ENCODE peak calls at places on chromosomes 11 and 22, in eight cellular contexts. One of them, this sample, is unnamed.

GRCh38 chr11:75714211-75714610 is 3.4 kb upstream of the MOGAT2 start:
- DNase-seq in dorsolateral prefrontal cortex: no peak
- DNase-seq in ovary: no peak
- DNase-seq in bronchial epithelial cell: no peak
- DNase-seq in transverse colon: peak
- DNase-seq in CD8-positive, alpha-beta T cell: no peak
- DNase-seq in pancreas: no peak
- DNase-seq in neural progenitor cell: no peak
- DNase-seq in this sample: no peak

GRCh38 chr11:70415642-70416395 is 17.5 kb downstream of the CTTN start:
- DNase-seq in ovary: no peak
- DNase-seq in neural progenitor cell: no peak
- DNase-seq in pancreas: no peak
- DNase-seq in CD8-positive, alpha-beta T cell: no peak
- DNase-seq in transverse colon: no peak
- DNase-seq in dorsolateral prefrontal cortex: no peak
- DNase-seq in bronchial epithelial cell: no peak
- DNase-seq in this sample: no peak

GRCh38 chr22:24554316-24555159 is at the start of gene GUCD1:
- DNase-seq in bronchial epithelial cell: peak
- DNase-seq in neural progenitor cell: peak
- DNase-seq in CD8-positive, alpha-beta T cell: peak
- DNase-seq in pancreas: peak
- DNase-seq in dorsolateral prefrontal cortex: no peak
- DNase-seq in ovary: peak
- DNase-seq in transverse colon: peak
- DNase-seq in this sample: peak

GRCh38 chr11:126969865-126970479 is 30.6 kb downstream of the KIRREL3 start:
- DNase-seq in dorsolateral prefrontal cortex: no peak
- DNase-seq in transverse colon: no peak
- DNase-seq in pancreas: no peak
- DNase-seq in ovary: no peak
- DNase-seq in neural progenitor cell: peak
- DNase-seq in CD8-positive, alpha-beta T cell: no peak
- DNase-seq in bronchial epithelial cell: peak
- DNase-seq in this sample: peak

GRCh38 chr22:47847281-47847890 is 1084.9 kb downstream of the TBC1D22A start:
- DNase-seq in transverse colon: no peak
- DNase-seq in pancreas: no peak
- DNase-seq in bronchial epithelial cell: no peak
- DNase-seq in neural progenitor cell: no peak
- DNase-seq in dorsolateral prefrontal cortex: no peak
- DNase-seq in ovary: no peak
- DNase-seq in CD8-positive, alpha-beta T cell: no peak
- DNase-seq in this sample: no peak

GRCh38 chr11:35334385-35335090 is 84.8 kb downstream of the SLC1A2 start:
- DNase-seq in ovary: no peak
- DNase-seq in pancreas: no peak
- DNase-seq in transverse colon: no peak
- DNase-seq in bronchial epithelial cell: peak
- DNase-seq in neural progenitor cell: no peak
- DNase-seq in dorsolateral prefrontal cortex: no peak
- DNase-seq in CD8-positive, alpha-beta T cell: no peak
- DNase-seq in this sample: peak

GRCh38 chr11:69157156-69157821 is 1.6 kb downstream of the SMIM38 start:
- DNase-seq in bronchial epithelial cell: no peak
- DNase-seq in pancreas: no peak
- DNase-seq in neural progenitor cell: peak
- DNase-seq in dorsolateral prefrontal cortex: peak
- DNase-seq in ovary: no peak
- DNase-seq in transverse colon: no peak
- DNase-seq in CD8-positive, alpha-beta T cell: no peak
- DNase-seq in this sample: no peak

GRCh38 chr11:62787005-62787759 is at the start of gene TMEM179B:
- DNase-seq in bronchial epithelial cell: peak
- DNase-seq in ovary: peak
- DNase-seq in transverse colon: peak
- DNase-seq in dorsolateral prefrontal cortex: peak
- DNase-seq in pancreas: peak
- DNase-seq in CD8-positive, alpha-beta T cell: peak
- DNase-seq in neural progenitor cell: peak
- DNase-seq in this sample: peak

GRCh38 chr22:46049726-46050450 is 72.9 kb upstream of the WNT7B start:
- DNase-seq in neural progenitor cell: no peak
- DNase-seq in pancreas: peak
- DNase-seq in dorsolateral prefrontal cortex: peak
- DNase-seq in transverse colon: peak
- DNase-seq in bronchial epithelial cell: peak
- DNase-seq in ovary: no peak
- DNase-seq in CD8-positive, alpha-beta T cell: no peak
- DNase-seq in this sample: peak

GRCh38 chr11:20759541-20759940 is 90.2 kb downstream of the NELL1 start:
- DNase-seq in pancreas: no peak
- DNase-seq in neural progenitor cell: no peak
- DNase-seq in ovary: no peak
- DNase-seq in transverse colon: no peak
- DNase-seq in dorsolateral prefrontal cortex: no peak
- DNase-seq in CD8-positive, alpha-beta T cell: no peak
- DNase-seq in bronchial epithelial cell: no peak
- DNase-seq in this sample: no peak

DNA sequence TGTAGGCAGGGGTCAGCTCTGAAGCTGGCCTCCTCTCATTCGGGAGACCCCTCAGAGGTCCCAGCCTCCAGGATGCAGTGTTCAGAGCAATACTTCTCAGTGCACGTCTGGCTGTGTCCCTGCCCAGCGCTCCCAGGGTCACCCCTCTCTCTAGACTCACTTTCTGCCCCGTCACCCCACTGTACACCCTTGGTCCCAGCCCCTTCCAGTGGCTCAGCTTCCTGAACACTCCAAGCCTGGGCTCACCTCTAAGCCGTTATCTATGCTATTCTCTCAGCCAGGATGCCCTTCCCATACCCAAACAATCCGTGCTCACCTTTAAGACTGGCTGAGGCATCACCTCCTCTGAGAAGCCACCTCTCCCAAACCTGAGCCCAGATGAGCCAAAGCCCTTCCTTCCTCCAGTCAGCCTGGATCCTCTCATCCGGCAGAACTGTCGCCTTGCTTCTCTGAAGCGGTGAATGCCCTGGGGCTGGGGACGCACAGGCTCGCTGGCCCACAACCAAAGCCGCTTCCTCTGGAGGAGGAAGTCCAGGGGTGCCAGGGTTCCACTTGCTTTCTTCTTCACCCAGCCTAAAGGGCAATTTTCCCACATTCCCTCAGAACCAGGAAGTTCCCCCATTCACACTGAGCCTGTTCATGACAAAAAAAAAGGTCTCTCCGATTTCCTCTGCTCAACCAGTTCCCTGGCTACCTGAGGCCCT is 13.7 kb upstream of the CDKN1C start:
- DNase-seq in ovary: no peak
- DNase-seq in CD8-positive, alpha-beta T cell: no peak
- DNase-seq in bronchial epithelial cell: no peak
- DNase-seq in neural progenitor cell: no peak
- DNase-seq in transverse colon: no peak
- DNase-seq in pancreas: no peak
- DNase-seq in dorsolateral prefrontal cortex: no peak
- DNase-seq in this sample: peak
- TF ChIP-seq CTCF in ovary: no peak
- TF ChIP-seq CTCF in CD8-positive, alpha-beta T cell: no peak
- TF ChIP-seq CTCF in bronchial epithelial cell: no peak
- TF ChIP-seq CTCF in neural progenitor cell: no peak
- TF ChIP-seq CTCF in transverse colon: no peak
- TF ChIP-seq CTCF in pancreas: no peak
- TF ChIP-seq CTCF in dorsolateral prefrontal cortex: no peak
- TF ChIP-seq CTCF in this sample: no peak

DNA sequence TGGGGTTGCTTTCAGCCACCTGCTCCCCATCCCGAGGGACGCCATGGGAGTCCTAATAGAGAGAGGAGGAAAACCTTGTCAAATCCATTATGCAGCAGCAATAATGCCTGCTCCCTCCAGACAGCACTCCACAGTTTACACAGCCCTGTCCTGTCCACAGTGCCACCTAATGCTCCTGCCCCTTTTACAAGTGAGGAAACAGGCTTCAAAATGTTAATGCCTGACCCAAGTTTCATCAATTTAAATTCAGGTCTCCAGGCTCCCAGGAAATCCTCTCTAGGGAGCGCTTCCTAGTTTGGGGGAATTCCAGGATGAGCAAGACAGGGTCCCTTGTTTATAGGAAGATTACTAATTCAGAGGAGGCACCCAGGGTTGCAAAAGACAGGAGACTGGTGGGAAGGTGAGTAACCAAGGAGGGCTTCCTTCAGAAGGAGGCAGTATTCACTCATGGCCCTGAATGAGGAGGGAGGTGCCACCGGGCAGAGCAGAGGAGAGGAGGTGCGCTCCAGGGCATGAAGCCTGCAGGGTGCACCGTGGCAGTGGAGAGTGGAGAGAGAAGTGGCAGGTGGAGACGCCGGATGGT is 1.5 kb downstream of the TMEM132A start:
- DNase-seq in ovary: no peak
- DNase-seq in pancreas: no peak
- DNase-seq in bronchial epithelial cell: peak
- DNase-seq in dorsolateral prefrontal cortex: no peak
- DNase-seq in CD8-positive, alpha-beta T cell: no peak
- DNase-seq in neural progenitor cell: no peak
- DNase-seq in transverse colon: no peak
- DNase-seq in this sample: peak
- TF ChIP-seq CTCF in ovary: no peak
- TF ChIP-seq CTCF in pancreas: no peak
- TF ChIP-seq CTCF in bronchial epithelial cell: no peak
- TF ChIP-seq CTCF in dorsolateral prefrontal cortex: no peak
- TF ChIP-seq CTCF in CD8-positive, alpha-beta T cell: no peak
- TF ChIP-seq CTCF in neural progenitor cell: no peak
- TF ChIP-seq CTCF in transverse colon: no peak
- TF ChIP-seq CTCF in this sample: no peak

GRCh38 chr11:59666969-59667368 is 1.9 kb downstream of the PATL1 start:
- DNase-seq in pancreas: no peak
- DNase-seq in transverse colon: no peak
- DNase-seq in neural progenitor cell: no peak
- DNase-seq in CD8-positive, alpha-beta T cell: no peak
- DNase-seq in dorsolateral prefrontal cortex: no peak
- DNase-seq in ovary: no peak
- DNase-seq in bronchial epithelial cell: no peak
- DNase-seq in this sample: peak

GRCh38 chr11:59668188-59668949 is 468 bp downstream of the PATL1 start:
- DNase-seq in bronchial epithelial cell: peak
- DNase-seq in pancreas: peak
- DNase-seq in ovary: peak
- DNase-seq in transverse colon: peak
- DNase-seq in CD8-positive, alpha-beta T cell: peak
- DNase-seq in neural progenitor cell: peak
- DNase-seq in dorsolateral prefrontal cortex: peak
- DNase-seq in this sample: peak

GRCh38 chr11:59668950-59669610 is at the start of gene PATL1:
- DNase-seq in ovary: peak
- DNase-seq in dorsolateral prefrontal cortex: peak
- DNase-seq in transverse colon: peak
- DNase-seq in CD8-positive, alpha-beta T cell: peak
- DNase-seq in neural progenitor cell: peak
- DNase-seq in bronchial epithelial cell: peak
- DNase-seq in pancreas: peak
- DNase-seq in this sample: peak

GRCh38 chr11:59669611-59670009 is 773 bp upstream of the PATL1 start:
- DNase-seq in dorsolateral prefrontal cortex: peak
- DNase-seq in pancreas: peak
- DNase-seq in ovary: peak
- DNase-seq in bronchial epithelial cell: peak
- DNase-seq in neural progenitor cell: no peak
- DNase-seq in CD8-positive, alpha-beta T cell: no peak
- DNase-seq in transverse colon: peak
- DNase-seq in this sample: peak

GRCh38 chr11:59667812-59668187 is 1.0 kb downstream of the PATL1 start:
- DNase-seq in transverse colon: no peak
- DNase-seq in neural progenitor cell: peak
- DNase-seq in pancreas: no peak
- DNase-seq in dorsolateral prefrontal cortex: no peak
- DNase-seq in ovary: no peak
- DNase-seq in CD8-positive, alpha-beta T cell: no peak
- DNase-seq in bronchial epithelial cell: no peak
- DNase-seq in this sample: no peak
- TF ChIP-seq CTCF in transverse colon: no peak
- TF ChIP-seq CTCF in neural progenitor cell: no peak
- TF ChIP-seq CTCF in pancreas: no peak
- TF ChIP-seq CTCF in dorsolateral prefrontal cortex: no peak
- TF ChIP-seq CTCF in ovary: no peak
- TF ChIP-seq CTCF in CD8-positive, alpha-beta T cell: no peak
- TF ChIP-seq CTCF in bronchial epithelial cell: no peak
- TF ChIP-seq CTCF in this sample: no peak

DNA sequence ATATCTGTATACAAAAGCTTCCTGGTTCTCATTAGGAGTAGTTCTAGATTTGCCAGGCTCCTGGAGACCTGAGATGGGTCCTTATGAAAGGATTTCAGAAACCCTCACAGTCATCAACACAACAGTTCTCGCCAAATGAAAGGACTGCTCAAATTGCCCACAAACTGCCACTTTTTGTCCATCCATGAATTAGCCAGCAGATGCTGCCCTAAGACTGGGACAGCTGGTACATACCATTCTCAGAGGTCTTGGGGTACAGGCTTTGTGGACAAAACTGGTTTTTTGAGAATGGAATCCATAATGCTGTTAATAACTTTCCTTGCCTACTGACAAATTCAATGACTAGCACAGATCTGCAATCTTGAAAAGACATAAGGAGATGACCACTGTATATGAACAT is 23.4 kb upstream of the BDNF start:
- DNase-seq in CD8-positive, alpha-beta T cell: no peak
- DNase-seq in neural progenitor cell: no peak
- DNase-seq in ovary: no peak
- DNase-seq in transverse colon: no peak
- DNase-seq in pancreas: no peak
- DNase-seq in bronchial epithelial cell: no peak
- DNase-seq in dorsolateral prefrontal cortex: no peak
- DNase-seq in this sample: no peak
- TF ChIP-seq CTCF in CD8-positive, alpha-beta T cell: no peak
- TF ChIP-seq CTCF in neural progenitor cell: peak
- TF ChIP-seq CTCF in ovary: no peak
- TF ChIP-seq CTCF in transverse colon: no peak
- TF ChIP-seq CTCF in pancreas: no peak
- TF ChIP-seq CTCF in bronchial epithelial cell: no peak
- TF ChIP-seq CTCF in dorsolateral prefrontal cortex: no peak
- TF ChIP-seq CTCF in this sample: no peak

DNA sequence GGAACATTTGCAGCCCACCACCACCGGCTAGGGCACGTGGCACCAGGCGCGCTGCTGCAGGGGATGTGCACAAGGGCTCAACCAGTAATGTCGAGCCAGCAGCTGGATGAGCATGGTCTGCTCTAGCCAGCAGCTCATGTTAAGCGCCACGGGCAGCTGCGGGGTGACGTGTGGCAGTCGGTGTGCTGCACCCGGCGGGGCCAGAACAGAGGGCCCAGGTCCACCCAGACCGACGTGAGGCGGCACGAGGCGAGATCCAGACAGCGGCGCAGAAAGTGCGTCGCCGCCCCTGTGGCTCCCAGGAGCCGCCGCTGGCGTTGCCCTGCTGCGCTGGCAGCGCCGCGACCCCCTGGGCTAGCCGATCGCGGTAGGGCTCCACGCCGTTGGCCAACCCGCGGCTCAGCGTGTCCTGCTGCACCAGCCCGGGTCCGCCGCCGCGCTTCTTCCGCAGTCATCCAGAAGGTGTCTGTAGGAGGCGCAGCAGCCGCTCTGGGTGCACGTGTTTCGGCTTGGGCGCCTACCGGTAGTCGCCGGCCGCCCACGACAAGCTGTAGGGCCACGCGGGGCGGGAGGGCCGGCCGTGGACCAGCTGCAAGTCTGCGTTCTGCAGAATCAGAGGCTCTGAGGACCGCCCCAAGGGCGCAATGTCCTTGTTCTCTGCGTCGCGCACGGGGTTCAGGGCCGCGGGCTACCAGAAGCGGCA is 4.6 kb upstream of the GALR3 start:
- DNase-seq in dorsolateral prefrontal cortex: no peak
- DNase-seq in transverse colon: peak
- DNase-seq in CD8-positive, alpha-beta T cell: peak
- DNase-seq in pancreas: peak
- DNase-seq in ovary: peak
- DNase-seq in bronchial epithelial cell: peak
- DNase-seq in neural progenitor cell: peak
- DNase-seq in this sample: no peak
- TF ChIP-seq CTCF in dorsolateral prefrontal cortex: peak
- TF ChIP-seq CTCF in transverse colon: peak
- TF ChIP-seq CTCF in CD8-positive, alpha-beta T cell: peak
- TF ChIP-seq CTCF in pancreas: no peak
- TF ChIP-seq CTCF in ovary: peak
- TF ChIP-seq CTCF in bronchial epithelial cell: peak
- TF ChIP-seq CTCF in neural progenitor cell: peak
- TF ChIP-seq CTCF in this sample: no peak

This sample was measured in MCF 10A.